ENCODE peak calls at places on chromosomes 16 and 17, in ten cellular contexts. One of them, this sample, is unnamed.

GRCh38 chr16:47492428-47493357 is 31.6 kb downstream of the PHKB start:
- DNase-seq in GM23338: peak
- DNase-seq in OCI-LY7: peak
- DNase-seq in retinal pigment epithelial cell: no peak
- DNase-seq in mesenchymal stem cell: peak
- DNase-seq in dorsolateral prefrontal cortex: no peak
- DNase-seq in tibial artery: peak
- DNase-seq in neural progenitor cell: no peak
- DNase-seq in stomach: peak
- DNase-seq in mammary epithelial cell: no peak
- DNase-seq in this sample: no peak

GRCh38 chr17:4658478-4659305 is 17.2 kb upstream of the ALOX15 start:
- DNase-seq in GM23338: no peak
- DNase-seq in OCI-LY7: no peak
- DNase-seq in retinal pigment epithelial cell: no peak
- DNase-seq in mesenchymal stem cell: peak
- DNase-seq in dorsolateral prefrontal cortex: no peak
- DNase-seq in tibial artery: no peak
- DNase-seq in neural progenitor cell: no peak
- DNase-seq in stomach: no peak
- DNase-seq in mammary epithelial cell: peak
- DNase-seq in this sample: no peak

GRCh38 chr16:23330583-23331249 is 28.6 kb downstream of the SCNN1B start:
- DNase-seq in GM23338: no peak
- DNase-seq in OCI-LY7: no peak
- DNase-seq in retinal pigment epithelial cell: no peak
- DNase-seq in mesenchymal stem cell: no peak
- DNase-seq in dorsolateral prefrontal cortex: no peak
- DNase-seq in tibial artery: no peak
- DNase-seq in neural progenitor cell: no peak
- DNase-seq in stomach: no peak
- DNase-seq in mammary epithelial cell: no peak
- DNase-seq in this sample: no peak

GRCh38 chr17:29617481-29618271 is 5.0 kb downstream of the CORO6 start:
- DNase-seq in GM23338: peak
- DNase-seq in OCI-LY7: peak
- DNase-seq in retinal pigment epithelial cell: no peak
- DNase-seq in mesenchymal stem cell: peak
- DNase-seq in dorsolateral prefrontal cortex: peak
- DNase-seq in tibial artery: peak
- DNase-seq in neural progenitor cell: peak
- DNase-seq in stomach: peak
- DNase-seq in mammary epithelial cell: peak
- DNase-seq in this sample: peak

GRCh38 chr16:9570521-9570920 is 479.1 kb downstream of the HAPSTR1 start:
- DNase-seq in GM23338: no peak
- DNase-seq in OCI-LY7: no peak
- DNase-seq in retinal pigment epithelial cell: no peak
- DNase-seq in mesenchymal stem cell: no peak
- DNase-seq in dorsolateral prefrontal cortex: no peak
- DNase-seq in tibial artery: no peak
- DNase-seq in neural progenitor cell: no peak
- DNase-seq in stomach: no peak
- DNase-seq in mammary epithelial cell: no peak
- DNase-seq in this sample: no peak

GRCh38 chr16:56967733-56968132 is 6.0 kb downstream of the CETP start:
- DNase-seq in GM23338: no peak
- DNase-seq in OCI-LY7: no peak
- DNase-seq in retinal pigment epithelial cell: no peak
- DNase-seq in mesenchymal stem cell: peak
- DNase-seq in dorsolateral prefrontal cortex: no peak
- DNase-seq in tibial artery: no peak
- DNase-seq in neural progenitor cell: no peak
- DNase-seq in stomach: no peak
- DNase-seq in mammary epithelial cell: no peak
- DNase-seq in this sample: no peak

GRCh38 chr17:48642059-48642842 is 16.1 kb upstream of the HOXB9 start:
- DNase-seq in GM23338: peak
- DNase-seq in OCI-LY7: no peak
- DNase-seq in retinal pigment epithelial cell: no peak
- DNase-seq in mesenchymal stem cell: peak
- DNase-seq in dorsolateral prefrontal cortex: no peak
- DNase-seq in tibial artery: no peak
- DNase-seq in neural progenitor cell: peak
- DNase-seq in stomach: no peak
- DNase-seq in mammary epithelial cell: no peak
- DNase-seq in this sample: no peak

GRCh38 chr17:21243516-21244303 is 9.5 kb downstream of the NATD1 start:
- DNase-seq in GM23338: no peak
- DNase-seq in OCI-LY7: no peak
- DNase-seq in retinal pigment epithelial cell: no peak
- DNase-seq in mesenchymal stem cell: no peak
- DNase-seq in dorsolateral prefrontal cortex: no peak
- DNase-seq in tibial artery: no peak
- DNase-seq in neural progenitor cell: no peak
- DNase-seq in stomach: no peak
- DNase-seq in mammary epithelial cell: no peak
- DNase-seq in this sample: no peak

GRCh38 chr17:40399185-40399584 is 18.5 kb downstream of the TOP2A start:
- DNase-seq in GM23338: peak
- DNase-seq in OCI-LY7: peak
- DNase-seq in retinal pigment epithelial cell: no peak
- DNase-seq in mesenchymal stem cell: peak
- DNase-seq in dorsolateral prefrontal cortex: no peak
- DNase-seq in tibial artery: no peak
- DNase-seq in neural progenitor cell: peak
- DNase-seq in stomach: no peak
- DNase-seq in mammary epithelial cell: no peak
- DNase-seq in this sample: peak

GRCh38 chr17:4005296-4006164 is 41.3 kb upstream of the ATP2A3 start:
- DNase-seq in GM23338: no peak
- DNase-seq in OCI-LY7: no peak
- DNase-seq in retinal pigment epithelial cell: no peak
- DNase-seq in mesenchymal stem cell: no peak
- DNase-seq in dorsolateral prefrontal cortex: no peak
- DNase-seq in tibial artery: no peak
- DNase-seq in neural progenitor cell: no peak
- DNase-seq in stomach: no peak
- DNase-seq in mammary epithelial cell: no peak
- DNase-seq in this sample: no peak

GRCh38 chr16:50153648-50154368 is 702 bp downstream of the TENT4B start:
- DNase-seq in GM23338: peak
- DNase-seq in OCI-LY7: no peak
- DNase-seq in retinal pigment epithelial cell: no peak
- DNase-seq in mesenchymal stem cell: peak
- DNase-seq in dorsolateral prefrontal cortex: peak
- DNase-seq in tibial artery: no peak
- DNase-seq in neural progenitor cell: peak
- DNase-seq in stomach: no peak
- DNase-seq in mammary epithelial cell: peak
- DNase-seq in this sample: no peak

GRCh38 chr16:67486805-67487204 is 3.5 kb upstream of the AGRP start:
- DNase-seq in GM23338: no peak
- DNase-seq in OCI-LY7: no peak
- DNase-seq in retinal pigment epithelial cell: no peak
- DNase-seq in mesenchymal stem cell: peak
- DNase-seq in dorsolateral prefrontal cortex: no peak
- DNase-seq in tibial artery: no peak
- DNase-seq in neural progenitor cell: no peak
- DNase-seq in stomach: no peak
- DNase-seq in mammary epithelial cell: no peak
- DNase-seq in this sample: no peak

DNA sequence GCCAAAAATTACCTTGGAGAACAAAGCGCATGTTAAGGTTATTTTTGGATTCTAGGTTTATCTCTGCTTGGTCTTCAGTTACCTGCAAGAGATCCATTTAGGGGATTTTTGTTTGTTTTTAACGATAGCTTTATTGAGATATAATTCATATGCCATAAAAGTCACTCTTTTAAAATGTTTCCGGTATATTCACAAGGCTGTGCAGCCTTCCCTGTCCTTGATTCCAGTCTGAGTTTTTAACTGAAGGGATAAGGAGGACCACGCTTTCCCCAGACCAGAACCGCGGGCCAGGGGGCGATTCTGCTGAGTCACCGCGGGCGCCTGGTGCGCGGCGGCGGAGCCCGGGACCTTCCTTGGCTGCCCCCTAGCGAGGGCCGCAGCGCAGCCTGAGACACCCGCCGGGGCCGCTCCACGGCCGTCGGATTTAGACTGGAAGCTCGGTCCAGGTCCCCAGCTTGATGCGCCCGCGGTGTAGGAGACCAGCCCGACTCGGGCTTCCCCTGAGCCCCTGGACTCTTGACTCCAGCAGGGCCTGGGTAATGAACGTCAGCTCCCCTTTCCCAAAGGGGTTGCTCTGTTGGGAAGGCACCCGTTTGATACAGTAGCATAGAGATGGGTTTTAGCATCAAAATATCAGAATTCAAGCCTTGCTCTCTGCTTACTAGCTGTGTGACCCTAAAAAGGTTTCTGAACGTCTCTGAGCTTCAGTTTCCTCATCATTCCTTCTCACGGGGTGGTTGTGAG is 50.0 kb upstream of the STH start:
- DNase-seq in GM23338: peak
- DNase-seq in OCI-LY7: peak
- DNase-seq in retinal pigment epithelial cell: peak
- DNase-seq in mesenchymal stem cell: peak
- DNase-seq in dorsolateral prefrontal cortex: peak
- DNase-seq in tibial artery: peak
- DNase-seq in neural progenitor cell: peak
- DNase-seq in stomach: peak
- DNase-seq in mammary epithelial cell: peak
- DNase-seq in this sample: peak
- H3K4me3 ChIP-seq in GM23338: peak
- H3K4me3 ChIP-seq in OCI-LY7: no peak
- H3K4me3 ChIP-seq in retinal pigment epithelial cell: peak
- H3K4me3 ChIP-seq in mesenchymal stem cell: peak
- H3K4me3 ChIP-seq in dorsolateral prefrontal cortex: peak
- H3K4me3 ChIP-seq in tibial artery: peak
- H3K4me3 ChIP-seq in neural progenitor cell: peak
- H3K4me3 ChIP-seq in stomach: peak
- H3K4me3 ChIP-seq in mammary epithelial cell: no peak
- H3K4me3 ChIP-seq in this sample: peak

GRCh38 chr16:15960124-15960971 is 10.9 kb downstream of the ABCC1 start:
- DNase-seq in GM23338: peak
- DNase-seq in OCI-LY7: no peak
- DNase-seq in retinal pigment epithelial cell: no peak
- DNase-seq in mesenchymal stem cell: no peak
- DNase-seq in dorsolateral prefrontal cortex: no peak
- DNase-seq in tibial artery: no peak
- DNase-seq in neural progenitor cell: no peak
- DNase-seq in stomach: no peak
- DNase-seq in mammary epithelial cell: peak
- DNase-seq in this sample: no peak
- H3K4me3 ChIP-seq in GM23338: no peak
- H3K4me3 ChIP-seq in OCI-LY7: no peak
- H3K4me3 ChIP-seq in retinal pigment epithelial cell: no peak
- H3K4me3 ChIP-seq in mesenchymal stem cell: no peak
- H3K4me3 ChIP-seq in dorsolateral prefrontal cortex: no peak
- H3K4me3 ChIP-seq in tibial artery: no peak
- H3K4me3 ChIP-seq in neural progenitor cell: no peak
- H3K4me3 ChIP-seq in stomach: no peak
- H3K4me3 ChIP-seq in mammary epithelial cell: no peak
- H3K4me3 ChIP-seq in this sample: peak

GRCh38 chr17:1031711-1032110 is 34.8 kb downstream of the TIMM22 start:
- DNase-seq in GM23338: peak
- DNase-seq in OCI-LY7: no peak
- DNase-seq in retinal pigment epithelial cell: no peak
- DNase-seq in mesenchymal stem cell: peak
- DNase-seq in dorsolateral prefrontal cortex: peak
- DNase-seq in tibial artery: peak
- DNase-seq in neural progenitor cell: peak
- DNase-seq in stomach: no peak
- DNase-seq in mammary epithelial cell: no peak
- DNase-seq in this sample: no peak

GRCh38 chr17:1029196-1029911 is 32.4 kb downstream of the TIMM22 start:
- DNase-seq in GM23338: no peak
- DNase-seq in OCI-LY7: no peak
- DNase-seq in retinal pigment epithelial cell: peak
- DNase-seq in mesenchymal stem cell: peak
- DNase-seq in dorsolateral prefrontal cortex: no peak
- DNase-seq in tibial artery: peak
- DNase-seq in neural progenitor cell: no peak
- DNase-seq in stomach: no peak
- DNase-seq in mammary epithelial cell: peak
- DNase-seq in this sample: no peak

GRCh38 chr17:1032391-1032790 is 35.5 kb downstream of the TIMM22 start:
- DNase-seq in GM23338: no peak
- DNase-seq in OCI-LY7: no peak
- DNase-seq in retinal pigment epithelial cell: no peak
- DNase-seq in mesenchymal stem cell: no peak
- DNase-seq in dorsolateral prefrontal cortex: no peak
- DNase-seq in tibial artery: no peak
- DNase-seq in neural progenitor cell: no peak
- DNase-seq in stomach: no peak
- DNase-seq in mammary epithelial cell: no peak
- DNase-seq in this sample: no peak

GRCh38 chr17:1029912-1030656 is 33.2 kb downstream of the TIMM22 start:
- DNase-seq in GM23338: no peak
- DNase-seq in OCI-LY7: no peak
- DNase-seq in retinal pigment epithelial cell: no peak
- DNase-seq in mesenchymal stem cell: no peak
- DNase-seq in dorsolateral prefrontal cortex: no peak
- DNase-seq in tibial artery: peak
- DNase-seq in neural progenitor cell: no peak
- DNase-seq in stomach: no peak
- DNase-seq in mammary epithelial cell: no peak
- DNase-seq in this sample: no peak

GRCh38 chr17:1030684-1031557 is 34.0 kb downstream of the TIMM22 start:
- DNase-seq in GM23338: peak
- DNase-seq in OCI-LY7: no peak
- DNase-seq in retinal pigment epithelial cell: no peak
- DNase-seq in mesenchymal stem cell: no peak
- DNase-seq in dorsolateral prefrontal cortex: peak
- DNase-seq in tibial artery: peak
- DNase-seq in neural progenitor cell: peak
- DNase-seq in stomach: no peak
- DNase-seq in mammary epithelial cell: no peak
- DNase-seq in this sample: no peak
- H3K4me3 ChIP-seq in GM23338: peak
- H3K4me3 ChIP-seq in OCI-LY7: no peak
- H3K4me3 ChIP-seq in retinal pigment epithelial cell: peak
- H3K4me3 ChIP-seq in mesenchymal stem cell: peak
- H3K4me3 ChIP-seq in dorsolateral prefrontal cortex: peak
- H3K4me3 ChIP-seq in tibial artery: peak
- H3K4me3 ChIP-seq in neural progenitor cell: peak
- H3K4me3 ChIP-seq in stomach: peak
- H3K4me3 ChIP-seq in mammary epithelial cell: no peak
- H3K4me3 ChIP-seq in this sample: no peak

DNA sequence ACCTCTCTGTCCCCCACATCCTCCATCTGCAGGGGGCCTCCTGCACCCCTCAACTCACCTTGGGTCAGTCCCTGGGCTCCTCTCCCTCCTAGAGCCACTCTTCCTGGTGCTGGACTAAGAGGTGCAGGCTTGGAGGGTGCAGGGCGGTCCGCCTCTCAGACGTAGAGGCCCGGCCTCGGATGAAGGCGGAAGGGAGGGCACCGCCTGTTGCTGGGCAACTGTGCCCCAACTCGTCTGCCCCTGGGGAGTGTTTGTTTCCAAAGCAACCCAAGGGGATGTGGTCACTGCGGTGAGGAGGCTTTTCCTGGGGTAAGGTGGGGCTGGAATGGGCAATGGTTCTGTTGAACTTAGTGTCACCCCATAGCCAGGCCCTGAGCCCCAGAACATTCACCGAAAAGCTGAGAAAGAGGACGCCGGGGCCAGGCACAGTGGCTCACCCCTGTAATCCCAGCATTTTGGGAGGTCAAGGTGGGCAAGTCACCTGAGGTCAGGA is at the start of gene C16orf54:
- DNase-seq in GM23338: peak
- DNase-seq in OCI-LY7: no peak
- DNase-seq in retinal pigment epithelial cell: no peak
- DNase-seq in mesenchymal stem cell: no peak
- DNase-seq in dorsolateral prefrontal cortex: no peak
- DNase-seq in tibial artery: peak
- DNase-seq in neural progenitor cell: no peak
- DNase-seq in stomach: peak
- DNase-seq in mammary epithelial cell: no peak
- DNase-seq in this sample: peak
- H3K4me3 ChIP-seq in GM23338: no peak
- H3K4me3 ChIP-seq in OCI-LY7: no peak
- H3K4me3 ChIP-seq in retinal pigment epithelial cell: no peak
- H3K4me3 ChIP-seq in mesenchymal stem cell: no peak
- H3K4me3 ChIP-seq in dorsolateral prefrontal cortex: no peak
- H3K4me3 ChIP-seq in tibial artery: peak
- H3K4me3 ChIP-seq in neural progenitor cell: no peak
- H3K4me3 ChIP-seq in stomach: peak
- H3K4me3 ChIP-seq in mammary epithelial cell: no peak
- H3K4me3 ChIP-seq in this sample: peak

This sample was measured in Jurkat, Clone E6-1.